ENCODE peak calls at places on chromosome 5, in four cellular contexts. Y is fibroblast of lung, F is PC-9, I is NT2/D1. H is an unnamed sample. For H3K4me1, the result is how much of the 10 kb centered on the place peaks cover.

GRCh38 chr5:61805101-61805500 is 473.0 kb downstream of the ZSWIM6 start:
- DNase-seq in Y (peak), I (no peak), F (peak), H (no peak)

GRCh38 chr5:27020965-27021364 is 17.4 kb downstream of the CDH9 start:
- DNase-seq in Y (peak), F (no peak), I (no peak), H (no peak)

GRCh38 chr5:66958984-66959641 is 237.5 kb downstream of the CD180 start:
- DNase-seq in F (peak), I (no peak), Y (peak), H (peak)

GRCh38 chr5:133707629-133708028 is 95.3 kb upstream of the FSTL4 start:
- DNase-seq in F (no peak), Y (no peak), I (no peak), H (no peak)

GRCh38 chr5:43034591-43034968 is 5.5 kb downstream of the ANXA2R start:
- DNase-seq in I (no peak), F (no peak), Y (peak), H (no peak)

GRCh38 chr5:6703791-6704190 is 9.4 kb upstream of the TENT4A start:
- DNase-seq in I (no peak), Y (peak), F (no peak), H (no peak)

GRCh38 chr5:147303251-147303650 is 68.4 kb downstream of the STK32A start:
- DNase-seq in I (no peak), F (no peak), Y (no peak), H (no peak)

GRCh38 chr5:144276034-144276822 is 105.6 kb downstream of the KCTD16 start:
- DNase-seq in I (no peak), Y (peak), F (no peak), H (no peak)

GRCh38 chr5:178674334-178674733 is 47.5 kb upstream of the CLK4 start:
- DNase-seq in Y (no peak), I (no peak), F (no peak), H (no peak)

GRCh38 chr5:35856186-35857003 is at the start of gene IL7R:
- DNase-seq in F (no peak), Y (peak), I (no peak), H (no peak)

GRCh38 chr5:102018690-102019089 is 277.4 kb downstream of the SLCO4C1 start:
- DNase-seq in I (no peak), Y (no peak), F (no peak), H (no peak)

GRCh38 chr5:137778772-137779564 is 24.8 kb upstream of the HNRNPA0 start:
- DNase-seq in I (peak), F (no peak), Y (peak), H (no peak)

GRCh38 chr5:160469156-160470144 is 47.8 kb downstream of the PTTG1 start:
- DNase-seq in I (no peak), Y (no peak), F (no peak), H (no peak)

GRCh38 chr5:9833871-9834270 is 203.7 kb upstream of the TAS2R1 start:
- DNase-seq in Y (no peak), F (no peak), I (no peak), H (no peak)

GRCh38 chr5:63613430-63613829 is 348.8 kb downstream of the HTR1A start:
- DNase-seq in I (no peak), Y (no peak), F (no peak), H (no peak)

GRCh38 chr5:131677115-131677514 is 42.1 kb upstream of the RAPGEF6 start:
- DNase-seq in I (no peak), Y (no peak), F (no peak), H (no peak)

GRCh38 chr5:147483961-147484707 is 25.7 kb downstream of the DPYSL3 start:
- DNase-seq in Y (peak), F (no peak), I (no peak), H (peak)

GRCh38 chr5:31944683-31945445 is 229.3 kb downstream of the GOLPH3 start:
- DNase-seq in Y (peak), F (no peak), I (no peak), H (no peak)

GRCh38 chr5:79771387-79771786 is 81.8 kb downstream of the CMYA5 start:
- DNase-seq in F (no peak), I (peak), Y (peak), H (no peak)

DNA sequence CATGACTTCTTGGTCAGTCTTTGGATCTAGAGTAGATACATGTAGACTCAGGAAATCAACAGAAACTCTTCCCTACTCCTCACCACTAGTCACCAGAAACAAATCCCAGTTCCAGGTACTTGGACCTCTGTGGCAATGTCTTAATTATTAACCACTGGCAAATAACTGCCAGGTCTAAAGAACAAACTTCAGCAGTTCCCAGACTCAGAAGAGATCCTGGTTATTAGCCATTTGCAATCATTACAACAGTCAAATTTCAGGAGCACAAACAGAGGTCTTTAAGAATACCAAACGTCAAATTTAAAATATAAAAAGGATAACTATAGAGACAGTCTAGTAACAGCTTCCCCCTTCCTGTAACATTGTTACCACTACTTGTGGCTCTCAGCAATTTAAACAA is 10.2 kb downstream of the DIAPH1 start:
- DNase-seq in F (no peak), Y (no peak), I (no peak), H (no peak)
- H3K4me1 ChIP-seq in F (under half), Y (under half), I (under half), H (under half)

GRCh38 chr5:17283121-17283415 is 65.6 kb downstream of the BASP1 start:
- DNase-seq in F (no peak), Y (no peak), I (no peak), H (no peak)
- H3K4me1 ChIP-seq in F (under half), Y (under half), I (under half), H (under half)

GRCh38 chr5:149186506-149186905 is 45.2 kb downstream of the ABLIM3 start:
- DNase-seq in I (no peak), F (no peak), Y (no peak), H (no peak)
- H3K4me1 ChIP-seq in I (under half), F (under half), Y (under half), H (under half)

DNA sequence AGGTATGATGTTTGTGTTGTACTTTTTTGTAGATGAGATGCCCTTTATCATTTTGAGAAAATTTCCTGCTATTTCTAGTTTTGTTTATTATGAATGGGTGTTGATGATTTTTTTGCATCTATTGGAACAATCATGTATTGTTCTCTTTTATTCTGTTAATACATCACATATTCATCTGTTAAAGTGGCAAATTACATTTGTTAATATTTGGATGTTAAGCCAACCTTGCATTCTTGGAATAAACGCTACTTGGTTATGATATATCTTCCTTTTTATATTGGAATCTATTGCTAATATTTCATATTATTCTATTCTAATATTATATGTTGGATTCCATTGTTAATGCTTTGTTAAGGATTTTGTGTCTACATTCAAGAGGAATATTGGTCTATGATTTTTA is 24.6 kb upstream of the BNIP1 start:
- DNase-seq in Y (no peak), F (no peak), I (no peak), H (no peak)
- H3K4me1 ChIP-seq in Y (under half), F (under half), I (under half), H (under half)

DNA sequence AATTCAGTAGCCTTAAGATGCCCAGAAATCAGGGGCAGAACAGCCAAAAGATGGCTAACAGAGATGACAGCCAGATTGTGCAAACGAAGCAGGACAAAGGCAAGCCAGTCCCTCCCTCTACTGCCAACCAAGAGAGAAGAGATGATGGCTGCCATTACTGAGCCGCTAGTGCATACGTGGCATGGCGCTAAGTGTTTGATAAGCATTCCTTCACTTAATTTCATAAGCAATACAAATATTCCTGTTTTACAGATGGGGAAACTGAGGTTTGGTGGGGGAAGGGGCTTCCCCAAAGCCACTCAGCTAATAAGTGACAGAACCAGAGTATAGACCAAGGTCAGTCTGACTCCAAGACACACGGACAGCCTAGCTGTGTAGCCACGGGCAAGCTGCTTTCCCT is 44.1 kb downstream of the STK10 start:
- DNase-seq in Y (no peak), I (no peak), F (no peak), H (no peak)
- H3K4me1 ChIP-seq in Y (under half), I (under half), F (under half), H (under half)

DNA sequence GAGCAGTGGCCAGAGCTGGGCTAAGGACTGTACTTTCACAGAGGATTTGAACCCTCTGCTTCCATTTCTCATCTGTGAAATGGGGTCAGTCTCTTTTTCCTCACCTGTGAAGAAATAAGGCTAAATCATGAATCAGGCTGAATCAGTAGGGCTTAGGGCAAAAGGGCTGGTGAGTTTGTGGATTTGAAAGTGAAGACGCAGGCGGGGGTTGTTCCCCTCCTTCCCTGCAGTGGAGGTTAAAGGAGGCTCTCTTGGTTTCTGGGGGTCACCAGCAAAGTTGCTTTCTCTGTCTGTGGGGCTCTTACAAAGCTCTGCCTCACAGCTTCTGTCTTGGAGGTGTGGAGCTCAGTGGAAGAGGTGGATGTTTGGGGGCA is 17.6 kb upstream of the NDST1 start:
- DNase-seq in I (no peak), Y (no peak), F (no peak), H (no peak)
- H3K4me1 ChIP-seq in I (under half), Y (half or more), F (half or more), H (under half)

GRCh38 chr5:135050244-135050767 is 16.3 kb upstream of the PITX1 start:
- DNase-seq in F (no peak), Y (no peak), I (no peak), H (peak)
- H3K4me1 ChIP-seq in F (under half), Y (under half), I (under half), H (under half)

GRCh38 chr5:151027961-151028479 is 7.6 kb downstream of the GPX3 start:
- DNase-seq in F (no peak), Y (no peak), I (no peak), H (no peak)

GRCh38 chr5:151028717-151029116 is 8.3 kb downstream of the GPX3 start:
- DNase-seq in F (peak), I (no peak), Y (no peak), H (peak)

GRCh38 chr5:151030377-151030776 is 10.0 kb downstream of the GPX3 start:
- DNase-seq in F (no peak), Y (peak), I (no peak), H (peak)

GRCh38 chr5:151029856-151030336 is 9.5 kb downstream of the GPX3 start:
- DNase-seq in F (peak), I (no peak), Y (no peak), H (no peak)

GRCh38 chr5:151029179-151029855 is 8.9 kb downstream of the GPX3 start:
- DNase-seq in Y (no peak), F (peak), I (no peak), H (peak)
- H3K4me1 ChIP-seq in Y (under half), F (under half), I (under half), H (under half)

DNA sequence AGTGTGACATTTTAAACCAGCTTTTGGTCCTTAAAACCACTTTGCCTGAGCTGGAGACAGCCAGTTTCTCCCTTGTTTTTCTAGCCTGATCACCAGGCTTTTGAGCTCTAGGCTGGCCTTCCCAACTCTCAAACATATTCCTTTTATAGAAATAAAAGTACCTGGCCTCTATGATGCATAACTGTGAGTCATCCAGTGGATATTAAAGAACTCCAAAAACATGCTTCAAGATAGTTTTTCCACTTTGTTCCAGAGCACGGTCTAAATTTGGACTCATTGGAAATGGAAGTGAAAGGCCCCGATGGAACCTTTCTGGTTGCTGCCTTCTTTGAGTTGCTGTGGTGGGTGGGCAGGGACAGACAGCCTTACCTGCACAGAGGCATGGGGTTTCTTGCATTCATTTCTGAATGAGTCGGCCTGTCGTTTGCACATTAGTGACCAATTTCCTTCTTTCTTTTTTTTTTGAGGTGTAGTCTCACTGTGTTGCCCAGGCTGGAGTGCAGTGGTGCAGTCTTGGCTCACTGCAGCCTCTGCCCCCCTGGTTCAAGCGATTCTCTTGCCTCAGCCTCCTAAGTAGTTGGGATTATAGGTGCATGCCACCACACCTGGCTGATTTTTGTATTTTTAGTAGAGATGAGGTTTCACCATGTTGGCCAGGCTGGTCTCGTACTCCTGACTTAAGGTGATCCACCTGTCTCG is 43.1 kb downstream of the TRIO start:
- DNase-seq in F (peak), I (no peak), Y (peak), H (no peak)
- H3K4me1 ChIP-seq in F (half or more), I (under half), Y (half or more), H (under half)

GRCh38 chr5:1489754-1490153 is 34.0 kb downstream of the LPCAT1 start:
- DNase-seq in F (no peak), Y (no peak), I (no peak), H (no peak)
- H3K4me1 ChIP-seq in F (under half), Y (under half), I (under half), H (under half)

H was measured in right cardiac atrium.